ENCODE peak calls at places on chromosomes 5 and 9, in nine cellular contexts. O is AG09309, C is NCI-H1092 treated with DMSO at 0.1 percent for 48 hours, L is dorsolateral prefrontal cortex, K is activated T-cell treated with anti-CD3 and anti-CD28 coated beads for 1 hour, W is NCI-H146, B is IMR-90, Y is NB4, Z is brain microvascular endothelial cell. E is an unnamed sample.

GRCh38 chr5:113508756-113509155 is 4.7 kb upstream of the YTHDC2 start:
- DNase-seq in O (no peak), C (no peak), L (no peak), K (no peak), W (no peak), B (no peak), Y (no peak), Z (no peak), E (no peak)

GRCh38 chr5:139867581-139867980 is 72.0 kb downstream of the PSD2 start:
- DNase-seq in O (no peak), C (no peak), L (no peak), K (no peak), W (no peak), B (no peak), Y (no peak), Z (no peak), E (no peak)

GRCh38 chr9:35406183-35406959 is 83.5 kb upstream of the RUSC2 start:
- DNase-seq in O (no peak), C (no peak), L (no peak), K (peak), W (no peak), B (no peak), Y (no peak), Z (no peak), E (no peak)

GRCh38 chr5:122332589-122333555 is 20.8 kb downstream of the SNCAIP start:
- DNase-seq in O (no peak), C (no peak), L (no peak), K (no peak), W (no peak), B (no peak), Y (no peak), Z (no peak), E (no peak)

GRCh38 chr9:24095246-24095645 is 269.2 kb upstream of the ELAVL2 start:
- DNase-seq in O (no peak), C (no peak), L (no peak), K (no peak), W (no peak), B (no peak), Y (no peak), Z (no peak), E (no peak)

GRCh38 chr9:19085295-19085694 is 17.4 kb downstream of the HAUS6 start:
- DNase-seq in O (no peak), C (peak), L (no peak), K (no peak), W (peak), B (no peak), Y (peak), Z (no peak), E (no peak)

GRCh38 chr5:175688352-175689146 is 30.7 kb downstream of the HRH2 start:
- DNase-seq in O (no peak), C (no peak), L (peak), K (no peak), W (no peak), B (no peak), Y (no peak), Z (no peak), E (no peak)

GRCh38 chr9:78026416-78026815 is 5.2 kb downstream of the GNAQ start:
- DNase-seq in O (no peak), C (no peak), L (no peak), K (no peak), W (no peak), B (no peak), Y (peak), Z (no peak), E (no peak)

GRCh38 chr9:4116091-4116581 is 183.7 kb downstream of the GLIS3 start:
- DNase-seq in O (no peak), C (no peak), L (no peak), K (no peak), W (no peak), B (peak), Y (no peak), Z (no peak), E (no peak)